ENCODE peak calls at places on chromosomes 7 and 10, in seven cellular contexts. N, L, R, E, V, U and Y are unnamed samples.

GRCh38 chr7:77674878-77675277 is 21.4 kb upstream of the RSBN1L start:
- DNase-seq in N (no peak), L (no peak), R (no peak), E (peak; percentile 87), V (no peak), U (peak; percentile 48), Y (no peak)

GRCh38 chr7:130669051-130669700 is 628 bp upstream of the COPG2 start:
- DNase-seq in N (no peak), L (no peak), R (no peak), E (no peak), V (no peak), U (no peak), Y (no peak)

GRCh38 chr10:17229016-17229716 is 1.1 kb downstream of the VIM start:
- DNase-seq in N (no peak), L (peak; percentile 90), R (peak; percentile 45), E (peak; percentile 73), V (peak; percentile 65), U (no peak), Y (peak; percentile 90)

GRCh38 chr7:139490130-139490529 is 6.7 kb upstream of the KLRG2 start:
- DNase-seq in N (peak; percentile 91), L (peak; percentile 57), R (no peak), E (peak; percentile 93), V (no peak), U (no peak), Y (no peak)

GRCh38 chr10:43336641-43337318 is 34.7 kb upstream of the FXYD4 start:
- DNase-seq in N (no peak), L (peak; percentile 91), R (no peak), E (no peak), V (no peak), U (no peak), Y (no peak)

GRCh38 chr7:99195867-99196266 is 12.0 kb downstream of the KPNA7 start:
- DNase-seq in N (no peak), L (no peak), R (no peak), E (no peak), V (no peak), U (no peak), Y (no peak)

GRCh38 chr10:99859585-99859984 is 77.1 kb downstream of the ABCC2 start:
- DNase-seq in N (no peak), L (peak; percentile 24), R (no peak), E (peak; percentile 30), V (no peak), U (peak; percentile 60), Y (no peak)

GRCh38 chr10:133307776-133308430 is 769 bp downstream of the TUBGCP2 start:
- DNase-seq in N (peak; percentile 30), L (peak; percentile 74), R (peak; percentile 80), E (peak; percentile 96), V (peak; percentile 74), U (no peak), Y (no peak)

GRCh38 chr7:97307521-97308108 is 190.1 kb downstream of the SDHAF3 start:
- DNase-seq in N (no peak), L (no peak), R (no peak), E (no peak), V (no peak), U (no peak), Y (no peak)

GRCh38 chr7:1257221-1257620 is 24.5 kb downstream of the UNCX start:
- DNase-seq in N (no peak), L (no peak), R (no peak), E (no peak), V (no peak), U (no peak), Y (no peak)